ENCODE peak calls at places on chromosomes 6 and 20, in nine cellular contexts. B, V, Y, Q, H, X, N, Z and L are unnamed samples.

GRCh38 chr20:35539756-35540212 is 2.1 kb upstream of the ERGIC3 start:
- DNase-seq in X (no peak), N (peak; percentile 87), V (no peak), Q (no peak), Z (no peak), B (peak; percentile 72), Y (no peak), H (no peak), L (peak; percentile 35)

GRCh38 chr20:24432057-24432456 is 37.4 kb upstream of the SYNDIG1 start:
- DNase-seq in Y (no peak), V (no peak), B (no peak), Z (no peak), X (no peak), H (no peak), Q (no peak), N (no peak), L (no peak)

GRCh38 chr20:53346266-53346665 is 247.4 kb downstream of the ZNF217 start:
- DNase-seq in Q (peak; percentile 53), B (no peak), V (no peak), X (no peak), H (no peak), Y (no peak), N (no peak), Z (no peak), L (no peak)

GRCh38 chr6:107729098-107729497 is 95.0 kb downstream of the SCML4 start:
- DNase-seq in H (no peak), Y (no peak), Z (no peak), X (no peak), V (no peak), N (no peak), Q (no peak), B (no peak), L (no peak)

GRCh38 chr6:155290491-155290890 is 23.8 kb downstream of the TFB1M start:
- DNase-seq in Z (no peak), B (no peak), H (no peak), X (no peak), Q (no peak), V (no peak), Y (peak; percentile 55), N (no peak), L (no peak)

GRCh38 chr6:112470396-112470795 is 123.3 kb downstream of the RFPL4B start:
- DNase-seq in Z (no peak), X (no peak), B (no peak), Y (peak; percentile 18), N (no peak), V (no peak), Q (peak; percentile 56), H (no peak), L (no peak)

GRCh38 chr20:3340443-3340842 is 67.0 kb downstream of the DNAAF9 start:
- DNase-seq in Z (no peak), B (no peak), Y (no peak), N (no peak), X (no peak), V (no peak), H (no peak), Q (peak; percentile 16), L (no peak)

GRCh38 chr6:41047745-41048742 is 5.0 kb upstream of the APOBEC2 start:
- DNase-seq in Q (no peak), X (no peak), Y (no peak), Z (no peak), V (no peak), B (no peak), H (no peak), N (no peak), L (peak; percentile 4)

GRCh38 chr6:106417572-106418147 is 57.1 kb downstream of the CRYBG1 start:
- DNase-seq in Z (no peak), X (no peak), B (no peak), N (no peak), V (no peak), H (no peak), Q (no peak), Y (no peak), L (no peak)